ENCODE peak calls at places on chromosomes 3 and 15, in eight cellular contexts. Z, P, L, V, J, Q, T and O are unnamed samples.

GRCh38 chr3:124281453-124282316 is 289.8 kb upstream of the ROPN1 start:
- DNase-seq in V (peak; percentile 55), L (no peak), Q (no peak), J (peak; percentile 6), Z (peak; percentile 47), T (peak; percentile 10), P (no peak), O (peak; percentile 41)

GRCh38 chr3:174859109-174859735 is at the start of gene NAALADL2:
- DNase-seq in T (no peak), L (no peak), Q (no peak), J (no peak), Z (no peak), V (no peak), P (no peak), O (no peak)

GRCh38 chr3:119880966-119881365 is 99.1 kb downstream of the NR1I2 start:
- DNase-seq in T (no peak), Z (no peak), P (no peak), L (no peak), V (peak; percentile 62), Q (no peak), J (no peak), O (no peak)

GRCh38 chr3:14346191-14346590 is 56.2 kb upstream of the SLC6A6 start:
- DNase-seq in T (no peak), P (no peak), L (no peak), Z (no peak), V (no peak), Q (no peak), J (no peak), O (no peak)

GRCh38 chr15:89633585-89633984 is 21.7 kb downstream of the KIF7 start:
- DNase-seq in Z (no peak), L (no peak), V (no peak), T (no peak), Q (no peak), P (no peak), J (no peak), O (no peak)

GRCh38 chr3:67781218-67781617 is 126.8 kb upstream of the SUCLG2 start:
- DNase-seq in P (no peak), Q (no peak), V (no peak), L (no peak), T (no peak), Z (no peak), J (no peak), O (no peak)

GRCh38 chr15:41115088-41115651 is 910 bp downstream of the INO80 start:
- DNase-seq in T (peak; percentile 58), L (no peak), Z (peak; percentile 53), V (peak; percentile 35), Q (peak; percentile 25), P (peak; percentile 37), J (peak; percentile 21), O (no peak)

GRCh38 chr15:51133140-51133630 is 38.5 kb upstream of the TNFAIP8L3 start:
- DNase-seq in L (no peak), V (no peak), P (no peak), Q (no peak), Z (no peak), J (no peak), T (no peak), O (no peak)

GRCh38 chr3:33482126-33482525 is 41.9 kb upstream of the UBP1 start:
- DNase-seq in L (no peak), V (peak; percentile 5), J (no peak), Q (no peak), Z (no peak), P (no peak), T (peak; percentile 51), O (no peak)

GRCh38 chr3:49530231-49530630 is 24.0 kb upstream of the BSN start:
- DNase-seq in Z (no peak), P (no peak), L (no peak), J (no peak), V (no peak), Q (no peak), T (no peak), O (no peak)

GRCh38 chr3:125045965-125046364 is 9.8 kb downstream of the HEG1 start:
- DNase-seq in P (no peak), Z (no peak), V (peak; percentile 87), J (no peak), Q (no peak), T (no peak), L (no peak), O (no peak)

GRCh38 chr3:133437391-133438093 is 37.7 kb downstream of the BFSP2 start:
- DNase-seq in V (peak; percentile 13), Q (no peak), T (no peak), J (no peak), P (no peak), Z (peak; percentile 77), L (no peak), O (peak; percentile 35)

GRCh38 chr3:116093374-116093773 is 351.9 kb downstream of the LSAMP start:
- DNase-seq in P (no peak), L (no peak), T (no peak), V (no peak), Q (no peak), Z (no peak), J (no peak), O (no peak)

GRCh38 chr3:55320928-55321327 is 166.2 kb downstream of the WNT5A start:
- DNase-seq in T (no peak), Q (no peak), Z (no peak), P (no peak), L (no peak), J (no peak), V (no peak), O (no peak)

GRCh38 chr15:74988007-74988800 is 7.2 kb upstream of the SCAMP5 start:
- DNase-seq in Z (peak; percentile 72), P (peak; percentile 41), L (peak; percentile 60), J (peak; percentile 60), Q (no peak), V (peak; percentile 7), T (peak; percentile 65), O (peak; percentile 64)

GRCh38 chr3:14451844-14452533 is 49.6 kb downstream of the SLC6A6 start:
- DNase-seq in P (no peak), T (peak; percentile 76), L (no peak), V (peak; percentile 98), Q (no peak), J (no peak), Z (no peak), O (peak; percentile 93)

GRCh38 chr15:60326824-60327654 is 70.7 kb downstream of the ANXA2 start:
- DNase-seq in T (peak; percentile 50), J (peak; percentile 55), Q (no peak), P (peak; percentile 47), V (peak; percentile 52), L (no peak), Z (peak; percentile 40), O (peak; percentile 67)

GRCh38 chr3:101725192-101725889 is 927 bp downstream of the CEP97 start:
- DNase-seq in V (peak; percentile 5), T (no peak), L (peak; percentile 55), J (peak; percentile 12), P (no peak), Z (peak; percentile 52), Q (no peak), O (no peak)

GRCh38 chr3:94076055-94076454 is 13.2 kb downstream of the NSUN3 start:
- DNase-seq in T (no peak), P (no peak), L (no peak), Z (no peak), Q (no peak), J (no peak), V (peak; percentile 68), O (no peak)

GRCh38 chr3:39718674-39719595 is 90.5 kb upstream of the MYRIP start:
- DNase-seq in T (no peak), P (no peak), J (no peak), Q (no peak), V (peak; percentile 1), Z (no peak), L (no peak), O (no peak)

GRCh38 chr3:145739926-145740325 is 421.1 kb downstream of the PLOD2 start:
- DNase-seq in J (no peak), V (peak; percentile 2), L (no peak), T (no peak), Z (no peak), Q (no peak), P (no peak), O (no peak)
- TF ChIP-seq RAD21 in J (no peak), V (no peak), L (no peak), T (no peak), Z (no peak), Q (no peak), P (no peak), O (no peak)

GRCh38 chr15:69930754-69931153 is 167.0 kb downstream of the TLE3 start:
- DNase-seq in V (no peak), P (no peak), Q (no peak), T (no peak), Z (no peak), L (no peak), J (no peak), O (no peak)
- TF ChIP-seq RAD21 in V (no peak), P (no peak), Q (no peak), T (no peak), Z (no peak), L (no peak), J (no peak), O (no peak)

GRCh38 chr3:87756616-87757015 is 302.2 kb downstream of the CGGBP1 start:
- DNase-seq in P (no peak), L (no peak), J (no peak), Z (no peak), Q (no peak), T (peak; percentile 8), V (no peak), O (peak; percentile 57)
- TF ChIP-seq RAD21 in P (no peak), L (no peak), J (no peak), Z (no peak), Q (no peak), T (no peak), V (no peak), O (no peak)

DNA sequence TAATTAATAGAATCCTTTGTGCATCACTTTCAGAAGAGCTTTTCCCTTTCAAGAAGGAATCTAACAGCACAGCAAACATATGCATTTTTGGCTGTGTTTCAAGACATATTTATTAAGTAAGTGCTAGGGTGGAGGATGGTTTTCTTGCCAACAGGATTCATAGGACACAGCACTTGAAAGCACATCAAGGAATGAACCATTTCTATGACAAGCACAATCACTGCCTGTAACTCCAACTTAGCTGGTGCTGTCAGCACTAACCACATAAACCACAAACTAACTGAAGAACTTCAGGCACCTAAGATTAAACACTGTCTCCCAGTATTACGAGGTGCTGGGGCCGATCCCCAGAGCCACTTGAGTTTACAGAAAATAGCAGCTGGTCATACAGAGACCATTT is 35.5 kb upstream of the SPRED1 start:
- DNase-seq in P (no peak), Q (no peak), J (no peak), V (peak; percentile 76), Z (no peak), L (no peak), T (no peak), O (no peak)
- TF ChIP-seq RAD21 in P (no peak), Q (no peak), J (no peak), V (no peak), Z (no peak), L (no peak), T (no peak), O (no peak)